ENCODE peak calls at places on chromosome 12, in nine cellular contexts. One of them, this sample, is unnamed.
A peak's percentile ranks its signal among the peaks of the same experiment; 100 is the strongest.

GRCh38 chr12:107570721-107571120 is 114.9 kb upstream of the PWP1 start:
- DNase-seq in pancreas: no peak
- DNase-seq in Calu3: no peak
- DNase-seq in SK-N-SH: peak; percentile 73
- DNase-seq in progenitor cell of endocrine pancreas: no peak
- DNase-seq in AG04450: peak; percentile 16
- DNase-seq in neural crest cell: no peak
- DNase-seq in lower lobe of right lung: no peak
- DNase-seq in left ventricle myocardium inferior: no peak
- DNase-seq in this sample: no peak

GRCh38 chr12:7459973-7460372 is 16.0 kb upstream of the CD163L1 start:
- DNase-seq in left ventricle myocardium inferior: no peak
- DNase-seq in lower lobe of right lung: no peak
- DNase-seq in progenitor cell of endocrine pancreas: no peak
- DNase-seq in AG04450: no peak
- DNase-seq in pancreas: no peak
- DNase-seq in neural crest cell: no peak
- DNase-seq in SK-N-SH: no peak
- DNase-seq in Calu3: no peak
- DNase-seq in this sample: no peak

GRCh38 chr12:59716049-59716448 is 120.2 kb downstream of the SLC16A7 start:
- DNase-seq in lower lobe of right lung: no peak
- DNase-seq in Calu3: no peak
- DNase-seq in neural crest cell: no peak
- DNase-seq in left ventricle myocardium inferior: no peak
- DNase-seq in progenitor cell of endocrine pancreas: no peak
- DNase-seq in AG04450: no peak
- DNase-seq in pancreas: no peak
- DNase-seq in SK-N-SH: no peak
- DNase-seq in this sample: no peak

GRCh38 chr12:98644712-98645571 is at the start of the genes APAF1 and IKBIP:
- DNase-seq in neural crest cell: peak; percentile 95
- DNase-seq in pancreas: peak; percentile 96
- DNase-seq in SK-N-SH: peak; percentile 96
- DNase-seq in left ventricle myocardium inferior: peak; percentile 99
- DNase-seq in progenitor cell of endocrine pancreas: peak; percentile 97
- DNase-seq in lower lobe of right lung: peak; percentile 99
- DNase-seq in AG04450: peak; percentile 88
- DNase-seq in Calu3: peak; percentile 99
- DNase-seq in this sample: peak; percentile 99

GRCh38 chr12:51393676-51394545 is 2.7 kb upstream of the GALNT6 start:
- DNase-seq in lower lobe of right lung: no peak
- DNase-seq in pancreas: no peak
- DNase-seq in progenitor cell of endocrine pancreas: no peak
- DNase-seq in left ventricle myocardium inferior: no peak
- DNase-seq in AG04450: peak; percentile 59
- DNase-seq in SK-N-SH: no peak
- DNase-seq in neural crest cell: no peak
- DNase-seq in Calu3: no peak
- DNase-seq in this sample: no peak

GRCh38 chr12:114605918-114606317 is 78.1 kb downstream of the TBX3 start:
- DNase-seq in Calu3: no peak
- DNase-seq in progenitor cell of endocrine pancreas: no peak
- DNase-seq in pancreas: no peak
- DNase-seq in left ventricle myocardium inferior: no peak
- DNase-seq in lower lobe of right lung: no peak
- DNase-seq in SK-N-SH: no peak
- DNase-seq in neural crest cell: no peak
- DNase-seq in AG04450: no peak
- DNase-seq in this sample: no peak

GRCh38 chr12:44314007-44314500 is 478.2 kb downstream of the TMEM117 start:
- DNase-seq in neural crest cell: no peak
- DNase-seq in lower lobe of right lung: no peak
- DNase-seq in progenitor cell of endocrine pancreas: no peak
- DNase-seq in AG04450: no peak
- DNase-seq in Calu3: no peak
- DNase-seq in pancreas: no peak
- DNase-seq in SK-N-SH: no peak
- DNase-seq in left ventricle myocardium inferior: no peak
- DNase-seq in this sample: no peak

GRCh38 chr12:92989715-92990484 is 60.8 kb upstream of the EEA1 start:
- DNase-seq in progenitor cell of endocrine pancreas: no peak
- DNase-seq in SK-N-SH: no peak
- DNase-seq in pancreas: no peak
- DNase-seq in Calu3: no peak
- DNase-seq in AG04450: no peak
- DNase-seq in lower lobe of right lung: no peak
- DNase-seq in neural crest cell: no peak
- DNase-seq in left ventricle myocardium inferior: no peak
- DNase-seq in this sample: no peak

GRCh38 chr12:65324056-65324455 is 45.6 kb downstream of the MSRB3 start:
- DNase-seq in AG04450: no peak
- DNase-seq in lower lobe of right lung: no peak
- DNase-seq in left ventricle myocardium inferior: no peak
- DNase-seq in neural crest cell: no peak
- DNase-seq in Calu3: no peak
- DNase-seq in pancreas: no peak
- DNase-seq in SK-N-SH: no peak
- DNase-seq in progenitor cell of endocrine pancreas: no peak
- DNase-seq in this sample: no peak

GRCh38 chr12:119593578-119594398 is at the start of gene TMEM233:
- DNase-seq in AG04450: no peak
- DNase-seq in Calu3: no peak
- DNase-seq in left ventricle myocardium inferior: peak; percentile 24
- DNase-seq in neural crest cell: no peak
- DNase-seq in SK-N-SH: peak; percentile 67
- DNase-seq in lower lobe of right lung: peak; percentile 46
- DNase-seq in progenitor cell of endocrine pancreas: no peak
- DNase-seq in pancreas: no peak
- DNase-seq in this sample: peak; percentile 42

GRCh38 chr12:34605510-34605887 is 583.2 kb downstream of the ALG10 start:
- DNase-seq in pancreas: no peak
- DNase-seq in progenitor cell of endocrine pancreas: peak; percentile 7
- DNase-seq in Calu3: no peak
- DNase-seq in AG04450: no peak
- DNase-seq in lower lobe of right lung: peak; percentile 20
- DNase-seq in SK-N-SH: peak; percentile 0
- DNase-seq in neural crest cell: no peak
- DNase-seq in left ventricle myocardium inferior: no peak
- DNase-seq in this sample: no peak

GRCh38 chr12:34357791-34358190 is 335.5 kb downstream of the ALG10 start:
- DNase-seq in lower lobe of right lung: no peak
- DNase-seq in pancreas: no peak
- DNase-seq in left ventricle myocardium inferior: no peak
- DNase-seq in AG04450: no peak
- DNase-seq in Calu3: no peak
- DNase-seq in progenitor cell of endocrine pancreas: no peak
- DNase-seq in neural crest cell: no peak
- DNase-seq in SK-N-SH: no peak
- DNase-seq in this sample: no peak

GRCh38 chr12:67154876-67155275 is 114.3 kb upstream of the CAND1 start:
- DNase-seq in Calu3: no peak
- DNase-seq in SK-N-SH: no peak
- DNase-seq in lower lobe of right lung: no peak
- DNase-seq in left ventricle myocardium inferior: no peak
- DNase-seq in neural crest cell: no peak
- DNase-seq in pancreas: no peak
- DNase-seq in AG04450: no peak
- DNase-seq in progenitor cell of endocrine pancreas: no peak
- DNase-seq in this sample: no peak

GRCh38 chr12:67155863-67156262 is 113.3 kb upstream of the CAND1 start:
- DNase-seq in lower lobe of right lung: no peak
- DNase-seq in neural crest cell: no peak
- DNase-seq in Calu3: no peak
- DNase-seq in AG04450: no peak
- DNase-seq in pancreas: no peak
- DNase-seq in SK-N-SH: no peak
- DNase-seq in left ventricle myocardium inferior: no peak
- DNase-seq in progenitor cell of endocrine pancreas: no peak
- DNase-seq in this sample: no peak

GRCh38 chr12:67147447-67147846 is 121.7 kb upstream of the CAND1 start:
- DNase-seq in progenitor cell of endocrine pancreas: no peak
- DNase-seq in pancreas: no peak
- DNase-seq in SK-N-SH: no peak
- DNase-seq in AG04450: no peak
- DNase-seq in left ventricle myocardium inferior: no peak
- DNase-seq in neural crest cell: no peak
- DNase-seq in lower lobe of right lung: no peak
- DNase-seq in Calu3: no peak
- DNase-seq in this sample: no peak

GRCh38 chr12:67148265-67148664 is 120.9 kb upstream of the CAND1 start:
- DNase-seq in neural crest cell: no peak
- DNase-seq in AG04450: no peak
- DNase-seq in Calu3: no peak
- DNase-seq in left ventricle myocardium inferior: no peak
- DNase-seq in pancreas: no peak
- DNase-seq in progenitor cell of endocrine pancreas: no peak
- DNase-seq in lower lobe of right lung: no peak
- DNase-seq in SK-N-SH: no peak
- DNase-seq in this sample: no peak

GRCh38 chr12:67151891-67152290 is 117.3 kb upstream of the CAND1 start:
- DNase-seq in neural crest cell: no peak
- DNase-seq in left ventricle myocardium inferior: no peak
- DNase-seq in AG04450: no peak
- DNase-seq in progenitor cell of endocrine pancreas: no peak
- DNase-seq in Calu3: no peak
- DNase-seq in SK-N-SH: no peak
- DNase-seq in pancreas: no peak
- DNase-seq in lower lobe of right lung: no peak
- DNase-seq in this sample: no peak
- TF ChIP-seq CTCF in neural crest cell: no peak
- TF ChIP-seq CTCF in left ventricle myocardium inferior: no peak
- TF ChIP-seq CTCF in AG04450: no peak
- TF ChIP-seq CTCF in progenitor cell of endocrine pancreas: no peak
- TF ChIP-seq CTCF in Calu3: no peak
- TF ChIP-seq CTCF in SK-N-SH: no peak
- TF ChIP-seq CTCF in pancreas: no peak
- TF ChIP-seq CTCF in lower lobe of right lung: no peak
- TF ChIP-seq CTCF in this sample: no peak

GRCh38 chr12:25970916-25971674 is 12.6 kb downstream of the RASSF8 start:
- DNase-seq in AG04450: no peak
- DNase-seq in neural crest cell: no peak
- DNase-seq in lower lobe of right lung: no peak
- DNase-seq in SK-N-SH: no peak
- DNase-seq in Calu3: no peak
- DNase-seq in left ventricle myocardium inferior: no peak
- DNase-seq in pancreas: no peak
- DNase-seq in progenitor cell of endocrine pancreas: no peak
- DNase-seq in this sample: no peak
- TF ChIP-seq CTCF in AG04450: peak; percentile 38
- TF ChIP-seq CTCF in neural crest cell: peak; percentile 47
- TF ChIP-seq CTCF in lower lobe of right lung: no peak
- TF ChIP-seq CTCF in SK-N-SH: peak; percentile 46
- TF ChIP-seq CTCF in Calu3: no peak
- TF ChIP-seq CTCF in left ventricle myocardium inferior: peak; percentile 36
- TF ChIP-seq CTCF in pancreas: no peak
- TF ChIP-seq CTCF in progenitor cell of endocrine pancreas: peak; percentile 45
- TF ChIP-seq CTCF in this sample: peak; percentile 44

GRCh38 chr12:40726366-40726765 is 34.1 kb downstream of the CNTN1 start:
- DNase-seq in neural crest cell: no peak
- DNase-seq in lower lobe of right lung: no peak
- DNase-seq in Calu3: no peak
- DNase-seq in progenitor cell of endocrine pancreas: no peak
- DNase-seq in left ventricle myocardium inferior: no peak
- DNase-seq in SK-N-SH: no peak
- DNase-seq in pancreas: no peak
- DNase-seq in AG04450: no peak
- DNase-seq in this sample: no peak

GRCh38 chr12:40730281-40730680 is 38.0 kb downstream of the CNTN1 start:
- DNase-seq in progenitor cell of endocrine pancreas: no peak
- DNase-seq in left ventricle myocardium inferior: no peak
- DNase-seq in Calu3: no peak
- DNase-seq in pancreas: no peak
- DNase-seq in AG04450: no peak
- DNase-seq in neural crest cell: no peak
- DNase-seq in lower lobe of right lung: no peak
- DNase-seq in SK-N-SH: no peak
- DNase-seq in this sample: no peak

GRCh38 chr12:40723001-40723400 is 30.8 kb downstream of the CNTN1 start:
- DNase-seq in progenitor cell of endocrine pancreas: no peak
- DNase-seq in lower lobe of right lung: no peak
- DNase-seq in neural crest cell: no peak
- DNase-seq in pancreas: no peak
- DNase-seq in left ventricle myocardium inferior: no peak
- DNase-seq in Calu3: no peak
- DNase-seq in AG04450: no peak
- DNase-seq in SK-N-SH: no peak
- DNase-seq in this sample: no peak

GRCh38 chr12:40733871-40734270 is 41.6 kb downstream of the CNTN1 start:
- DNase-seq in left ventricle myocardium inferior: no peak
- DNase-seq in pancreas: no peak
- DNase-seq in AG04450: no peak
- DNase-seq in Calu3: no peak
- DNase-seq in lower lobe of right lung: no peak
- DNase-seq in progenitor cell of endocrine pancreas: no peak
- DNase-seq in neural crest cell: no peak
- DNase-seq in SK-N-SH: peak; percentile 16
- DNase-seq in this sample: no peak

DNA sequence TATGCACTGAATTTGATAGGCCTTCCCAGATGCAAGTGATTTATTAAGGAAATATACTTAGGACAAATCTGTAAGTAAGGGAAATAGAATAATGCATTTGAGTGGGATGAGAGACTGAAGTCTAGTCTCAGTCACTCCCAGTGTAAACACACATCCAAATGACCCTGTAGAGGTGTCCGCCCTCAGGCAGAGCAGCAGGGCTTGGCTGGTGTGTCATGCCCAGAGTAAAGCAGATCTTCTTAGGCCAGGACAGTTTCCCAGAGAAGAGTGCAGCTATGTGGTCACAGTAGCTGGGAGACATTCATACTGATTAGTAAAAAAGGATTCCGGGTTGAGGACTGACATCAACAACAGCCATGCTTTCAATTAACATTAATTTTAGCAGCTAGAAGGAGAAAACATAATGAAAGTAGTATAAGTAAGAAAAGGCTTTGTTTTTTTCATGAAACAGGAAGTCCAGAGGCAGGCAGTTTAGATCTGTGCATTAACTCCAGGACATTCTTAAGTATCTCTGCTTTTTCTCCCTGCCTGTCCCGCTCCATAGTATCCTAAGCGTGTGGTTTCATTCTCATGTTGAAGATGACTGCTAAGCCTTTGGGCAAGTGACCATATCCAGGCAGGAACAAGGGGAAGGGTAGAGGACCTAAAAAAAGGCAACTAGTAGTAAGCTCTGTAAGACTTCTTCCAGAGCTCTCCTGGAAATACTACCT is 35.7 kb downstream of the CNTN1 start:
- DNase-seq in left ventricle myocardium inferior: no peak
- DNase-seq in pancreas: no peak
- DNase-seq in lower lobe of right lung: no peak
- DNase-seq in Calu3: no peak
- DNase-seq in progenitor cell of endocrine pancreas: no peak
- DNase-seq in AG04450: no peak
- DNase-seq in SK-N-SH: peak; percentile 33
- DNase-seq in neural crest cell: no peak
- DNase-seq in this sample: no peak
- TF ChIP-seq CTCF in left ventricle myocardium inferior: no peak
- TF ChIP-seq CTCF in pancreas: no peak
- TF ChIP-seq CTCF in lower lobe of right lung: no peak
- TF ChIP-seq CTCF in Calu3: no peak
- TF ChIP-seq CTCF in progenitor cell of endocrine pancreas: no peak
- TF ChIP-seq CTCF in AG04450: no peak
- TF ChIP-seq CTCF in SK-N-SH: no peak
- TF ChIP-seq CTCF in neural crest cell: no peak
- TF ChIP-seq CTCF in this sample: no peak

GRCh38 chr12:69583203-69583602 is 2.1 kb upstream of the CCT2 start:
- DNase-seq in progenitor cell of endocrine pancreas: no peak
- DNase-seq in neural crest cell: no peak
- DNase-seq in AG04450: no peak
- DNase-seq in pancreas: no peak
- DNase-seq in SK-N-SH: no peak
- DNase-seq in left ventricle myocardium inferior: no peak
- DNase-seq in Calu3: peak; percentile 15
- DNase-seq in lower lobe of right lung: no peak
- DNase-seq in this sample: no peak
- TF ChIP-seq CTCF in progenitor cell of endocrine pancreas: no peak
- TF ChIP-seq CTCF in neural crest cell: no peak
- TF ChIP-seq CTCF in AG04450: peak; percentile 9
- TF ChIP-seq CTCF in pancreas: no peak
- TF ChIP-seq CTCF in SK-N-SH: no peak
- TF ChIP-seq CTCF in left ventricle myocardium inferior: no peak
- TF ChIP-seq CTCF in Calu3: no peak
- TF ChIP-seq CTCF in lower lobe of right lung: no peak
- TF ChIP-seq CTCF in this sample: no peak